ENCODE peak calls at places on chromosome 14, in ten cellular contexts. D, M, I, T, F, U, O, H, S and Y are unnamed samples.

GRCh38 chr14:97634786-97635185 is 837.6 kb downstream of the VRK1 start:
- DNase-seq in D (peak), M (no peak), I (no peak), T (no peak), F (no peak), U (no peak), O (peak), H (no peak), S (no peak), Y (no peak)

GRCh38 chr14:58617619-58618018 is 20.1 kb upstream of the DACT1 start:
- DNase-seq in D (no peak), M (no peak), I (no peak), T (no peak), F (no peak), U (no peak), O (no peak), H (no peak), S (peak), Y (no peak)

GRCh38 chr14:77307099-77307496 is 13.6 kb downstream of the POMT2 start:
- DNase-seq in D (no peak), M (no peak), I (peak), T (no peak), F (no peak), U (no peak), O (peak), H (no peak), S (peak), Y (no peak)

GRCh38 chr14:21455592-21455911 is 371 bp downstream of the CHD8 start:
- DNase-seq in D (no peak), M (no peak), I (no peak), T (no peak), F (no peak), U (no peak), O (no peak), H (no peak), S (peak), Y (no peak)

GRCh38 chr14:56598519-56598918 is 18.9 kb downstream of the TMEM260 start:
- DNase-seq in D (no peak), M (no peak), I (no peak), T (no peak), F (no peak), U (no peak), O (no peak), H (no peak), S (no peak), Y (no peak)

GRCh38 chr14:68753696-68754095 is 39.2 kb downstream of the ZFP36L1 start:
- DNase-seq in D (no peak), M (no peak), I (no peak), T (no peak), F (no peak), U (no peak), O (no peak), H (no peak), S (peak), Y (no peak)

GRCh38 chr14:96754162-96754844 is 42.9 kb upstream of the VRK1 start:
- DNase-seq in D (no peak), M (no peak), I (no peak), T (no peak), F (no peak), U (no peak), O (no peak), H (no peak), S (no peak), Y (no peak)

GRCh38 chr14:95993768-95994592 is 45.2 kb upstream of the C14orf132 start:
- DNase-seq in D (peak), M (peak), I (no peak), T (peak), F (peak), U (peak), O (peak), H (peak), S (peak), Y (no peak)

GRCh38 chr14:35333797-35334743 is 41.9 kb downstream of the PSMA6 start:
- DNase-seq in D (peak), M (no peak), I (no peak), T (no peak), F (no peak), U (no peak), O (peak), H (peak), S (no peak), Y (no peak)

GRCh38 chr14:106842687-106843086 is 1316.3 kb downstream of the TMEM121 start:
- DNase-seq in D (no peak), M (no peak), I (no peak), T (no peak), F (no peak), U (no peak), O (no peak), H (no peak), S (no peak), Y (no peak)

GRCh38 chr14:80049055-80049454 is 162.2 kb downstream of the DIO2 start:
- DNase-seq in D (no peak), M (no peak), I (no peak), T (no peak), F (no peak), U (no peak), O (no peak), H (no peak), S (no peak), Y (no peak)

GRCh38 chr14:59377485-59377884 is 87.7 kb downstream of the GPR135 start:
- DNase-seq in D (no peak), M (no peak), I (no peak), T (no peak), F (no peak), U (no peak), O (no peak), H (no peak), S (peak), Y (no peak)

GRCh38 chr14:52314521-52315354 is 626 bp downstream of the PTGER2 start:
- DNase-seq in D (peak), M (no peak), I (no peak), T (no peak), F (peak), U (peak), O (peak), H (peak), S (peak), Y (no peak)

GRCh38 chr14:21068521-21069387 is 1.4 kb upstream of the ARHGEF40 start:
- DNase-seq in D (peak), M (no peak), I (no peak), T (no peak), F (peak), U (no peak), O (peak), H (peak), S (peak), Y (peak)

GRCh38 chr14:31278883-31279282 is 71.3 kb upstream of the HECTD1 start:
- DNase-seq in D (no peak), M (no peak), I (no peak), T (no peak), F (no peak), U (no peak), O (no peak), H (no peak), S (no peak), Y (no peak)

GRCh38 chr14:34715108-34715863 is 893 bp upstream of the CFL2 start:
- DNase-seq in D (no peak), M (no peak), I (no peak), T (no peak), F (no peak), U (no peak), O (no peak), H (no peak), S (no peak), Y (no peak)